ENCODE peak calls at places on chromosomes 1 and 21, in five cellular contexts. G, B, X, A and Y are unnamed samples.

GRCh38 chr1:198893763-198894444 is 255.1 kb downstream of the PTPRC start:
- DNase-seq in G (peak), B (no peak), X (no peak), A (no peak), Y (peak)

GRCh38 chr1:109394591-109395281 is 3.0 kb downstream of the SORT1 start:
- DNase-seq in G (no peak), B (no peak), X (no peak), A (no peak), Y (no peak)

GRCh38 chr1:156629825-156630449 is 10.7 kb downstream of the HAPLN2 start:
- DNase-seq in G (no peak), B (no peak), X (no peak), A (no peak), Y (no peak)

GRCh38 chr21:41706678-41707077 is 60.2 kb downstream of the RIPK4 start:
- DNase-seq in G (peak), B (peak), X (no peak), A (peak), Y (no peak)

GRCh38 chr21:43708745-43709381 is 10.1 kb upstream of the PDXK start:
- DNase-seq in G (no peak), B (no peak), X (no peak), A (no peak), Y (no peak)

GRCh38 chr1:150272379-150272840 is at the start of gene C1orf54:
- DNase-seq in G (no peak), B (peak), X (peak), A (peak), Y (peak)

GRCh38 chr1:2224621-2225020 is 3.5 kb upstream of the SKI start:
- DNase-seq in G (no peak), B (no peak), X (no peak), A (no peak), Y (no peak)

GRCh38 chr1:40044065-40044575 is 3.6 kb downstream of the CAP1 start:
- DNase-seq in G (no peak), B (no peak), X (no peak), A (no peak), Y (no peak)

GRCh38 chr1:151540021-151540981 is at the start of gene TUFT1:
- DNase-seq in G (peak), B (peak), X (peak), A (peak), Y (peak)

GRCh38 chr1:233714631-233715217 is 100.8 kb downstream of the KCNK1 start:
- DNase-seq in G (no peak), B (no peak), X (no peak), A (no peak), Y (no peak)

GRCh38 chr1:242454262-242455051 is 70.0 kb downstream of the PLD5 start:
- DNase-seq in G (peak), B (peak), X (peak), A (peak), Y (peak)

GRCh38 chr21:36710729-36711048 is 11.8 kb downstream of the SIM2 start:
- DNase-seq in G (no peak), B (no peak), X (no peak), A (no peak), Y (no peak)